ENCODE peak calls at places on chromosomes 2 and 18, in seven cellular contexts. H is amniotic stem cell; A is GM04503; Z is kidney glomerular epithelial cell; D is H7; I is tibial artery; P is stimulated activated CD4-positive, alpha-beta T cell treated with anti-CD3 and anti-CD28 coated beads, Interleukin-2, amount 100 ng/mL, for 24 hours. T is an unnamed sample.

GRCh38 chr2:85390941-85391669 is 19.1 kb downstream of the CAPG start:
- DNase-seq in D (peak; percentile 89), I (no peak), P (peak; percentile 77), Z (no peak), H (no peak), A (no peak), T (peak; percentile 83)

GRCh38 chr2:128373346-128374000 is 54.8 kb upstream of the HS6ST1 start:
- DNase-seq in D (peak; percentile 30), H (no peak), P (no peak), I (peak; percentile 18), Z (no peak), A (no peak), T (no peak)

GRCh38 chr2:200483729-200484198 is 26.1 kb downstream of the KCTD18 start:
- DNase-seq in A (no peak), Z (no peak), P (no peak), I (no peak), H (no peak), D (peak; percentile 75), T (peak; percentile 50)

GRCh38 chr2:96907405-96908041 is 37.6 kb upstream of the SEMA4C start:
- DNase-seq in A (peak; percentile 31), D (peak; percentile 94), Z (no peak), H (no peak), I (peak; percentile 92), P (no peak), T (no peak)

GRCh38 chr2:205216580-205216979 is 465.7 kb upstream of the NRP2 start:
- DNase-seq in A (no peak), I (no peak), H (no peak), P (no peak), Z (no peak), D (no peak), T (no peak)

GRCh38 chr2:108587621-108588020 is 53.4 kb downstream of the LIMS1 start:
- DNase-seq in H (no peak), D (no peak), A (no peak), P (no peak), Z (peak; percentile 41), I (peak; percentile 40), T (no peak)

GRCh38 chr18:44896817-44897216 is 216.1 kb downstream of the SETBP1 start:
- DNase-seq in P (no peak), A (no peak), H (no peak), Z (no peak), I (no peak), D (no peak), T (no peak)

GRCh38 chr2:158775273-158776027 is 19.7 kb upstream of the DAPL1 start:
- DNase-seq in H (no peak), P (no peak), A (no peak), I (no peak), D (no peak), Z (no peak), T (no peak)

GRCh38 chr18:25228410-25228809 is 123.6 kb downstream of the ZNF521 start:
- DNase-seq in I (no peak), D (no peak), A (no peak), P (no peak), H (no peak), Z (no peak), T (no peak)

GRCh38 chr2:101830555-101830954 is 133.0 kb downstream of the MAP4K4 start:
- DNase-seq in Z (peak; percentile 87), P (no peak), A (no peak), D (no peak), H (peak; percentile 24), I (no peak), T (no peak)

GRCh38 chr2:71798266-71799012 is 345.1 kb downstream of the DYSF start:
- DNase-seq in P (no peak), D (peak; percentile 90), A (no peak), Z (peak; percentile 22), H (peak; percentile 8), I (no peak), T (peak; percentile 27)

GRCh38 chr2:69767034-69767433 is 25.1 kb downstream of the ANXA4 start:
- DNase-seq in Z (no peak), A (peak; percentile 83), H (no peak), D (no peak), I (no peak), P (no peak), T (no peak)

GRCh38 chr18:56085561-56085960 is 497.6 kb upstream of the TCF4 start:
- DNase-seq in P (no peak), H (no peak), I (peak; percentile 56), A (peak; percentile 89), Z (no peak), D (no peak), T (no peak)

GRCh38 chr2:63818276-63818675 is 23.4 kb upstream of the UGP2 start:
- DNase-seq in P (no peak), I (no peak), H (no peak), Z (no peak), A (no peak), D (no peak), T (no peak)

GRCh38 chr2:232981356-232981755 is 31.7 kb downstream of the NGEF start:
- DNase-seq in A (no peak), H (no peak), Z (no peak), P (no peak), I (no peak), D (no peak), T (no peak)

GRCh38 chr18:77133051-77133919 is 702 bp upstream of the MBP start:
- DNase-seq in H (no peak), I (no peak), A (no peak), D (peak; percentile 85), Z (no peak), P (no peak), T (no peak)

GRCh38 chr18:3297025-3297984 is 35.4 kb downstream of the MYL12B start:
- DNase-seq in D (peak; percentile 80), I (peak; percentile 81), P (peak; percentile 94), A (no peak), Z (peak; percentile 97), H (peak; percentile 47), T (peak; percentile 96)

GRCh38 chr18:22226801-22227200 is 57.4 kb downstream of the GATA6 start:
- DNase-seq in D (no peak), A (no peak), Z (no peak), I (no peak), H (no peak), P (no peak), T (no peak)

GRCh38 chr2:56185582-56186046 is 1.8 kb downstream of the CCDC85A start:
- DNase-seq in D (peak; percentile 65), P (no peak), I (peak; percentile 52), A (no peak), Z (peak; percentile 56), H (no peak), T (no peak)

GRCh38 chr2:83196225-83196624 is 1262.9 kb downstream of the SUCLG1 start:
- DNase-seq in D (no peak), H (peak; percentile 5), P (no peak), Z (peak; percentile 72), A (peak; percentile 26), I (no peak), T (no peak)

GRCh38 chr18:9405130-9405529 is 70.2 kb upstream of the RALBP1 start:
- DNase-seq in A (no peak), Z (no peak), P (no peak), I (no peak), H (no peak), D (no peak), T (no peak)

T was measured in activated CD4-positive, alpha-beta T cell treated with anti-CD3 and anti-CD28 coated beads, Interleukin-2, amount 50 U/mL, for 48 hours.